ENCODE peak calls at places on chromosomes 11 and 22, in six cellular contexts. Q, P, L, E, Y and W are unnamed samples.

GRCh38 chr11:68664141-68664540 is 20.2 kb upstream of the GAL start:
- DNase-seq in P (no peak), Y (no peak), Q (no peak), E (no peak), L (no peak), W (no peak)

GRCh38 chr22:50226224-50227165 is 18.3 kb downstream of the TUBGCP6 start:
- DNase-seq in Y (no peak), L (no peak), P (no peak), Q (no peak), E (no peak), W (no peak)

GRCh38 chr22:40450651-40451050 is 80.3 kb downstream of the SGSM3 start:
- DNase-seq in E (no peak), L (no peak), Y (no peak), Q (no peak), P (no peak), W (no peak)

GRCh38 chr22:43186272-43187170 is at the start of gene TTLL12:
- DNase-seq in Q (peak), Y (no peak), L (no peak), P (no peak), E (no peak), W (peak)

GRCh38 chr11:14308114-14308896 is 50.7 kb downstream of the RRAS2 start:
- DNase-seq in L (no peak), Y (peak), E (peak), Q (peak), P (peak), W (peak)

GRCh38 chr22:38348751-38349496 is 31.7 kb upstream of the CSNK1E start:
- DNase-seq in Y (no peak), L (peak), P (no peak), E (no peak), Q (no peak), W (no peak)

GRCh38 chr11:86551286-86551685 is 121.1 kb downstream of the ME3 start:
- DNase-seq in P (no peak), L (no peak), E (peak), Q (no peak), Y (peak), W (no peak)

GRCh38 chr11:465896-466538 is 15.9 kb downstream of the PTDSS2 start:
- DNase-seq in E (no peak), Q (no peak), Y (no peak), L (no peak), P (no peak), W (no peak)

GRCh38 chr22:23305922-23306374 is 125.6 kb downstream of the BCR start:
- DNase-seq in Y (no peak), Q (peak), P (no peak), L (no peak), E (no peak), W (no peak)

GRCh38 chr11:131572423-131572822 is 202.0 kb downstream of the NTM start:
- DNase-seq in L (no peak), Y (no peak), Q (no peak), P (no peak), E (no peak), W (no peak)

GRCh38 chr11:34356576-34356917 is 1.3 kb downstream of the ABTB2 start:
- DNase-seq in Q (no peak), L (no peak), P (no peak), Y (no peak), E (no peak), W (peak)

GRCh38 chr11:119533462-119533861 is 110.5 kb upstream of the THY1 start:
- DNase-seq in Q (peak), E (no peak), P (no peak), L (no peak), Y (no peak), W (no peak)

GRCh38 chr11:101620026-101620425 is 36.2 kb upstream of the TRPC6 start:
- DNase-seq in L (no peak), Y (no peak), E (no peak), Q (no peak), P (no peak), W (peak)

GRCh38 chr11:34176980-34177319 is 71.5 kb downstream of the NAT10 start:
- DNase-seq in L (no peak), E (no peak), Q (no peak), Y (no peak), P (no peak), W (peak)

DNA sequence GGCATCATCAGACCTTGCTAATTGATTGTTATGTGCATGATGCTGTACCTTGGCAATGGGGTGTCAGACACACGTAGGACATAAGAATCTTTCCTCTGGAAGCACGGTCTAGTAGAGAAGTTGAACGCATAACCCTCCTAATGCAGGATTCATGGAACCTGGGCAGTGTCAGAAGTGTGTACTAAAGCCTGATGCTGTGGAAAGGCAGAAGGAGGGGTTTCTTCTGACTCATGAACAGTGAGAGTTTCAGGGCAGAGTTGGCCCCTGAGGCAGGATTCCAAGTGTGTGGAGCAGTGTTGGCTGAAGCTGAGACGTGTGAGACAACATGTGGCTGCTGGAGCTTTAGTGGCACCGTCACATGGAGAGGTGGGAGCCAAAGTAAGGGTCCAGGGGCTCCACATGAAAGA is 3.5 kb downstream of the PANX1 start:
- DNase-seq in Y (no peak), P (no peak), Q (no peak), L (peak), E (no peak), W (no peak)
- TF ChIP-seq JUND in Y (no peak), P (no peak), Q (no peak), L (no peak), E (no peak), W (no peak)

DNA sequence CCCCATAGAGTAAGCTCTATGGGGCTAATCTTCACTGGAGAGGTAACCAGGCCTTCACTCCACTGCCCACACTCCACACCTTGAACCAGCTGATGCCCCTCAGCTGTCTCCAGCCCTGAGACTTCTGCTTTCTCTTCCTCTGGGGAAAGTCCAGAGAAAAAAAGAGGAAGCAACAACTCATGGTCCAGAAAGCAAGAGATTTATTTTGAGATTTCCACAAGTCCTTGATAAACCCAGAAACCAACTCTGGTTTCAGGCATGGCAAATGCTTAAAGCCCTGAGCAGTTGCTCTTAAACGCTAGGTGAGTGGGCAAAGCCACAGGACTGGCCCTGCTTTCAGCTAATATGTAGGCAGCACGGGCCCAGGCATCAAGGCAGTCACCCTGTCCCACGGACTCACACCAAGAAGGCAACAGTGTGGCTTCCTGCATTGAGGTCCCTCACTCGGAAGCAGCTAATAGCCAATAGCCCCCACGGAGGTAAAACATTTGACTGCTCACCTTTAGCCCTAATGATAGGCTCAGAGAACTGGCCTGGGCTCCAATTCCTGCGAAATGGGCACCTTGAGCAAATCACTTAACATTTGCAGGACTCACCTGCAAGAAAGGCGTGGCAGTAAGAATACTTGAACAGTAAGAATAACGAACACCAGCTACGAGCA is 4.3 kb downstream of the CYB561A3 start:
- DNase-seq in L (no peak), P (no peak), Q (no peak), E (no peak), Y (no peak), W (no peak)
- TF ChIP-seq JUND in L (no peak), P (no peak), Q (no peak), E (no peak), Y (no peak), W (no peak)

DNA sequence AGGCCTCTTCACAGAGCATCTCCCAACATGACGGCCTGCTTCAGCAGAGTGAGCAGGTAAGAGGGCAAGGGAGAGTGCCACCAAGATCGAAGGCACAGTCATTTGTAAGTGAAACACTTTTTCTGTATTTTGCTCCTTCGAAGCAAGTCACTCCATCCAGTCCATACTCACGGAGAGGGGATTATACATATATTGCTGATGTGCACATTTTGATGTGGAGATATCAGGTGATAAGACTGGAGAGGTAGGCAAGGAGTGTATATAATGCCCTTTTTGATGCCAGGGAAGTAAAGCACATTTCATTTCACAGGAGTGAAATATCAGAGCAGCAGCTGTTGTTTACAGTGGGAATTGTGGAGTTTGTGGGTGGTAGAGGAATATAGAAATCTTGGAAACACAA is 11.2 kb downstream of the PTS start:
- DNase-seq in E (no peak), L (no peak), P (no peak), Y (no peak), Q (no peak), W (no peak)
- TF ChIP-seq JUND in E (no peak), L (no peak), P (no peak), Y (no peak), Q (no peak), W (no peak)

GRCh38 chr11:76637491-76638266 is 32.9 kb downstream of the LRRC32 start:
- DNase-seq in E (no peak), P (no peak), L (no peak), Y (no peak), Q (no peak), W (no peak)
- TF ChIP-seq JUND in E (no peak), P (no peak), L (no peak), Y (no peak), Q (no peak), W (no peak)

DNA sequence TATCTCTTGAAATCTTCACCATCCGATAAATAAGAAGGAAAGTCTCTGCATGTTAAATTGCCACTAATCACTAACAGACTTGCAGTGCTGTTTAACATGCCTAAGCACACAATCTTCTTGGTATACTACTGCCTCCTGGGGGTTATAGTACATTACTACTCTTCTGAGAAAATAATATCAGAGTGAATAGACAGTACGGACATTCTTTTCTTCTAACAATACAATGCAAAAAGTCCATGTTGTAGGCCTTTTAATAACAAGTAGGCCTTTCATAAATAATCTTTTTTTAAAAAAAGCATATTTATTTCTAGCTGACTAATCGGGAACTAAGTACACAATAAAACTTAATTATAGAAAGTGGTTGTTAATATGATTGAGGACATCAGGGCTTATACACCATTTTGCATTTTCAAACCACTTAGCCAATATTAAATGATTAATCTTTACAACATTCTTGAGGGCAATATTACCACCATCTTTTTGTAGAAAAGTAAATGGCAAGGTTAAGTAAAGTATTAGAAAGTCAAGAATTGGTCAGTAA is 84.8 kb downstream of the TTC28 start:
- DNase-seq in P (peak), Q (peak), L (no peak), E (peak), Y (peak), W (peak)
- TF ChIP-seq JUND in P (no peak), Q (no peak), L (no peak), E (no peak), Y (no peak), W (no peak)

DNA sequence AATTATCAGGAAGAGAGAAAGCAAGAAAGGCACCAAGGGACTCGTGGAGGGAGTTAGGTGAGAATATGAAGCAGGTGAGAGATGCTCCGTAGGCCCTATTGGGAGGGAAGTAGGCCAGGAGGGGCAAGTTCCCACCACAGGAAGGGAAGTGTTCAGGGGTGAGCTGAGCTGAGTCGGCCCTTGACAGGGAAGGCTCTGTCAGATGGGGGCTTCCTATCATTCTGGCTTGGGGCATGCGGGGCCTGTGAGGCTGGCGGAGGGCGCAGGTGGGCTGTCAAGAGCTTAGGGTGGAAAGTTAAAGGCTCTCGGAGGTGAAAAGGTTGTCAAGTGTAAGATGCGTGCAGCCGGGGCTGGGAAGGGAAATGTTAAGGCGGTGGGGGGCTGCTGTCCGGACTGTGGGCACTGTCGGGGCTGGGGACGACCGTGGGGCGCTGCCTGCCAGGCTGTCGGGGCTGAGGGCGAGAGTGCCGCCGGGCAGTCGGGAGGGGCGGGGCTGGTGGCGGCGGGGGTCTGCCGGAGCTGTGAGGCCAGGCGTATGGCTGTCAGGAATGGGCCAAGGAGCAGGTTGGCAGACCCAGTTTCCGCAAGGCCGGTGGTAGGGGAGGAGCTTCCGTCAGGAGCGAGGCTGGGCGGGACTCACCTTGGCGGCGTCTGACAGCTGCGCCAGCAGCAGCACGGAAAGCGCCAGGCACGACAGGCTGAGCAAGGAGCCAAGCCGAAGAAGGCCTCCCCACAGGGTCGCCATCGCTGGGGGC is 496 bp downstream of the TMEM9B start:
- DNase-seq in L (peak), E (peak), P (peak), Y (peak), Q (peak), W (peak)
- TF ChIP-seq JUND in L (no peak), E (no peak), P (no peak), Y (no peak), Q (no peak), W (no peak)

GRCh38 chr11:117230981-117231636 is 764 bp downstream of the PCSK7 start:
- DNase-seq in Q (no peak), Y (no peak), E (no peak), L (no peak), P (no peak), W (no peak)

GRCh38 chr11:117229931-117230285 is 2.0 kb downstream of the PCSK7 start:
- DNase-seq in P (no peak), L (no peak), Y (no peak), E (no peak), Q (no peak), W (no peak)

GRCh38 chr11:117229411-117229810 is 2.5 kb downstream of the PCSK7 start:
- DNase-seq in Q (no peak), Y (no peak), L (no peak), P (no peak), E (no peak), W (no peak)

GRCh38 chr11:117231637-117232021 is 244 bp downstream of the PCSK7 start:
- DNase-seq in E (no peak), Q (no peak), P (no peak), Y (peak), L (no peak), W (no peak)

GRCh38 chr11:117230286-117230961 is 1.4 kb downstream of the PCSK7 start:
- DNase-seq in Y (no peak), Q (no peak), L (no peak), P (no peak), E (no peak), W (no peak)
- TF ChIP-seq JUND in Y (no peak), Q (no peak), L (no peak), P (no peak), E (no peak), W (no peak)

GRCh38 chr22:45667486-45667885 is 4.1 kb upstream of the ATXN10 start:
- DNase-seq in E (peak), L (no peak), Y (no peak), Q (no peak), P (no peak), W (no peak)
- TF ChIP-seq JUND in E (no peak), L (no peak), Y (no peak), Q (no peak), P (no peak), W (no peak)